ENCODE peak calls at places on chromosomes 6 and 20, in ten cellular contexts. One of them, this sample, is unnamed.
A peak's percentile ranks its signal among the peaks of the same experiment; 100 is the strongest.

GRCh38 chr20:46013826-46014516 is 5.3 kb downstream of the MMP9 start:
- DNase-seq in adrenal gland: peak; percentile 64
- DNase-seq in spleen: peak; percentile 94
- DNase-seq in tibial nerve: no peak
- DNase-seq in astrocyte of the spinal cord: peak; percentile 26
- DNase-seq in PC-9: no peak
- DNase-seq in epithelial cell of esophagus: peak; percentile 68
- DNase-seq in heart left ventricle: peak; percentile 42
- DNase-seq in HFF-Myc: no peak
- DNase-seq in fibroblast of mammary gland: peak; percentile 48
- DNase-seq in this sample: peak; percentile 15

GRCh38 chr20:23967616-23967979 is 21.0 kb downstream of the GGTLC1 start:
- DNase-seq in adrenal gland: no peak
- DNase-seq in spleen: no peak
- DNase-seq in tibial nerve: no peak
- DNase-seq in astrocyte of the spinal cord: no peak
- DNase-seq in PC-9: no peak
- DNase-seq in epithelial cell of esophagus: no peak
- DNase-seq in heart left ventricle: no peak
- DNase-seq in HFF-Myc: no peak
- DNase-seq in fibroblast of mammary gland: no peak
- DNase-seq in this sample: no peak

GRCh38 chr6:24520929-24521546 is 26.3 kb downstream of the ALDH5A1 start:
- DNase-seq in adrenal gland: peak; percentile 64
- DNase-seq in spleen: peak; percentile 82
- DNase-seq in tibial nerve: no peak
- DNase-seq in astrocyte of the spinal cord: peak; percentile 28
- DNase-seq in PC-9: no peak
- DNase-seq in epithelial cell of esophagus: peak; percentile 51
- DNase-seq in heart left ventricle: peak; percentile 24
- DNase-seq in HFF-Myc: no peak
- DNase-seq in fibroblast of mammary gland: peak; percentile 31
- DNase-seq in this sample: peak; percentile 33

GRCh38 chr6:68634503-68635411 is at the start of gene ADGRB3:
- DNase-seq in adrenal gland: peak; percentile 58
- DNase-seq in spleen: peak; percentile 82
- DNase-seq in tibial nerve: peak; percentile 67
- DNase-seq in astrocyte of the spinal cord: peak; percentile 79
- DNase-seq in PC-9: no peak
- DNase-seq in epithelial cell of esophagus: peak; percentile 57
- DNase-seq in heart left ventricle: peak; percentile 83
- DNase-seq in HFF-Myc: no peak
- DNase-seq in fibroblast of mammary gland: peak; percentile 46
- DNase-seq in this sample: peak; percentile 39

GRCh38 chr20:1825492-1825891 is 69.7 kb upstream of the SIRPA start:
- DNase-seq in adrenal gland: no peak
- DNase-seq in spleen: no peak
- DNase-seq in tibial nerve: no peak
- DNase-seq in astrocyte of the spinal cord: peak; percentile 51
- DNase-seq in PC-9: peak; percentile 53
- DNase-seq in epithelial cell of esophagus: peak; percentile 75
- DNase-seq in heart left ventricle: no peak
- DNase-seq in HFF-Myc: no peak
- DNase-seq in fibroblast of mammary gland: no peak
- DNase-seq in this sample: peak; percentile 75

GRCh38 chr6:156876302-156876701 is 99.1 kb downstream of the ARID1B start:
- DNase-seq in adrenal gland: peak; percentile 27
- DNase-seq in spleen: no peak
- DNase-seq in tibial nerve: no peak
- DNase-seq in astrocyte of the spinal cord: no peak
- DNase-seq in PC-9: no peak
- DNase-seq in epithelial cell of esophagus: no peak
- DNase-seq in heart left ventricle: peak; percentile 41
- DNase-seq in HFF-Myc: no peak
- DNase-seq in fibroblast of mammary gland: peak; percentile 14
- DNase-seq in this sample: no peak

GRCh38 chr20:22584922-22585785 is 782 bp upstream of the FOXA2 start:
- DNase-seq in adrenal gland: no peak
- DNase-seq in spleen: no peak
- DNase-seq in tibial nerve: no peak
- DNase-seq in astrocyte of the spinal cord: no peak
- DNase-seq in PC-9: no peak
- DNase-seq in epithelial cell of esophagus: peak; percentile 57
- DNase-seq in heart left ventricle: no peak
- DNase-seq in HFF-Myc: no peak
- DNase-seq in fibroblast of mammary gland: no peak
- DNase-seq in this sample: no peak

GRCh38 chr20:5848711-5849505 is 98.7 kb downstream of the SHLD1 start:
- DNase-seq in adrenal gland: peak; percentile 74
- DNase-seq in spleen: no peak
- DNase-seq in tibial nerve: no peak
- DNase-seq in astrocyte of the spinal cord: peak; percentile 70
- DNase-seq in PC-9: no peak
- DNase-seq in epithelial cell of esophagus: peak; percentile 29
- DNase-seq in heart left ventricle: no peak
- DNase-seq in HFF-Myc: peak; percentile 21
- DNase-seq in fibroblast of mammary gland: peak; percentile 89
- DNase-seq in this sample: peak; percentile 25

GRCh38 chr6:146914563-146915483 is 289.4 kb upstream of the STXBP5 start:
- DNase-seq in adrenal gland: peak; percentile 88
- DNase-seq in spleen: no peak
- DNase-seq in tibial nerve: no peak
- DNase-seq in astrocyte of the spinal cord: peak; percentile 98
- DNase-seq in PC-9: peak; percentile 89
- DNase-seq in epithelial cell of esophagus: peak; percentile 84
- DNase-seq in heart left ventricle: no peak
- DNase-seq in HFF-Myc: peak; percentile 96
- DNase-seq in fibroblast of mammary gland: peak; percentile 97
- DNase-seq in this sample: peak; percentile 96

GRCh38 chr20:32539817-32540675 is 45.1 kb downstream of the NOL4L start:
- DNase-seq in adrenal gland: no peak
- DNase-seq in spleen: peak; percentile 87
- DNase-seq in tibial nerve: no peak
- DNase-seq in astrocyte of the spinal cord: no peak
- DNase-seq in PC-9: peak; percentile 81
- DNase-seq in epithelial cell of esophagus: peak; percentile 38
- DNase-seq in heart left ventricle: no peak
- DNase-seq in HFF-Myc: no peak
- DNase-seq in fibroblast of mammary gland: no peak
- DNase-seq in this sample: no peak

GRCh38 chr20:8132015-8132631 is at the start of gene PLCB1:
- DNase-seq in adrenal gland: peak; percentile 88
- DNase-seq in spleen: peak; percentile 95
- DNase-seq in tibial nerve: peak; percentile 61
- DNase-seq in astrocyte of the spinal cord: peak; percentile 83
- DNase-seq in PC-9: no peak
- DNase-seq in epithelial cell of esophagus: peak; percentile 69
- DNase-seq in heart left ventricle: peak; percentile 88
- DNase-seq in HFF-Myc: peak; percentile 52
- DNase-seq in fibroblast of mammary gland: peak; percentile 74
- DNase-seq in this sample: peak; percentile 76
- TF ChIP-seq CTCF in adrenal gland: peak; percentile 98
- TF ChIP-seq CTCF in spleen: peak; percentile 70
- TF ChIP-seq CTCF in tibial nerve: peak; percentile 84
- TF ChIP-seq CTCF in astrocyte of the spinal cord: peak; percentile 95
- TF ChIP-seq CTCF in PC-9: no peak
- TF ChIP-seq CTCF in epithelial cell of esophagus: peak; percentile 77
- TF ChIP-seq CTCF in heart left ventricle: peak; percentile 73
- TF ChIP-seq CTCF in HFF-Myc: peak; percentile 85
- TF ChIP-seq CTCF in fibroblast of mammary gland: peak; percentile 72
- TF ChIP-seq CTCF in this sample: peak; percentile 83

GRCh38 chr6:28825732-28826293 is 98.0 kb downstream of the TRIM27 start:
- DNase-seq in adrenal gland: no peak
- DNase-seq in spleen: no peak
- DNase-seq in tibial nerve: no peak
- DNase-seq in astrocyte of the spinal cord: no peak
- DNase-seq in PC-9: no peak
- DNase-seq in epithelial cell of esophagus: no peak
- DNase-seq in heart left ventricle: no peak
- DNase-seq in HFF-Myc: no peak
- DNase-seq in fibroblast of mammary gland: no peak
- DNase-seq in this sample: no peak

DNA sequence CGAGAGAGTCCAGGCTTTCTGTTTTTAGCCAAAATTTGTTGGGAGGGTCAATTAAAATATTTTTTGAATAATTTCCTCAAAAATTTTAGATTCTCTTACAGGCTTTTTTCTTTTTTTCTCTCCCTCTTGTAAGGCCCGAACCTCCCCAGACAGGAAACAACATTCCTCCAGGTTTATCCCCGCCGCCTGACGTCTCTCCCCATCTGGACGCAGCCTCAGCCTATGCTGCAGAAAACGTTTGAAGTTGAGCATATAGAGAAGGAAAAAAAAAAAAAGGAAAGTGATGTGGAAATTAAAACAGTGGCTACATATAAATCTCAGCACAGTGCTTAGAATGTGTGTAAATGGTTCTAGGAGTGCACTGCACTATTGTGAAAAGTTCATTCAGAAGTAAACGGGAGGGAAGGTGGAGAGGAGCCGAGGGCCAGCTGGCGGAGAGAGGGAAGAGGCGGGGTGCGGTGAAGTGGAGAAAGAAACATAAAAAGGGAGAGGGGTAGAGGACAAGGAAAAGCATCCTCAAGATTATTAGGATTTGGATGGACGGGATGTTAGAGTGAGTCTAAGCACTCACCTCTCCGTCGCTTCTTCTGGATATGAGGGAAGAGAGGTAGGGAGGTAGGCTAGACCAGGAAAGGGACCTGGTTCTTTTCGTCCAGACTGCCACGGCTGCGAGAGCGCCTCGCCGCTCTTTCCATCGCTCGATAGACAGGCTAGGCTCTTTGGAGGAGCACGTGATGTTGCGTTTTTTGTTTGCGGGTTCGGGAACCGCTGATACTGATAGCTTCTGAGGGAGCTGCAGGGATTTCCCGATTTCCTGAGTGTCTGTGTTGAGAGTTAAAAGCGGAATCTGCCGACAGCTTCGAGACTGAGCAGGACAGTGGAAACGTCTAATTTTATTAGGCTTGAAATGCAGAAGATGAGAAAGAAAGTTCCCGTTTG is 98.7 kb downstream of the TRIM27 start:
- DNase-seq in adrenal gland: no peak
- DNase-seq in spleen: no peak
- DNase-seq in tibial nerve: no peak
- DNase-seq in astrocyte of the spinal cord: no peak
- DNase-seq in PC-9: no peak
- DNase-seq in epithelial cell of esophagus: no peak
- DNase-seq in heart left ventricle: no peak
- DNase-seq in HFF-Myc: no peak
- DNase-seq in fibroblast of mammary gland: no peak
- DNase-seq in this sample: no peak
- H3K4me3 ChIP-seq in adrenal gland: no peak overlapping the region
- H3K4me3 ChIP-seq in spleen: no peak overlapping the region
- H3K4me3 ChIP-seq in tibial nerve: no peak overlapping the region
- H3K4me3 ChIP-seq in astrocyte of the spinal cord: peak overlapping the region; percentile 9
- H3K4me3 ChIP-seq in PC-9: no peak overlapping the region
- H3K4me3 ChIP-seq in epithelial cell of esophagus: peak overlapping the region; percentile 6
- H3K4me3 ChIP-seq in heart left ventricle: no peak overlapping the region
- H3K4me3 ChIP-seq in HFF-Myc: peak overlapping the region; percentile 2
- H3K4me3 ChIP-seq in fibroblast of mammary gland: peak overlapping the region; percentile 23
- H3K4me3 ChIP-seq in this sample: no peak overlapping the region

GRCh38 chr20:37356387-37356786 is 10.4 kb downstream of the SRC start:
- DNase-seq in adrenal gland: peak; percentile 89
- DNase-seq in spleen: peak; percentile 83
- DNase-seq in tibial nerve: peak; percentile 40
- DNase-seq in astrocyte of the spinal cord: no peak
- DNase-seq in PC-9: no peak
- DNase-seq in epithelial cell of esophagus: peak; percentile 66
- DNase-seq in heart left ventricle: peak; percentile 63
- DNase-seq in HFF-Myc: no peak
- DNase-seq in fibroblast of mammary gland: no peak
- DNase-seq in this sample: peak; percentile 85
- TF ChIP-seq CTCF in adrenal gland: peak; percentile 27
- TF ChIP-seq CTCF in spleen: no peak
- TF ChIP-seq CTCF in tibial nerve: no peak
- TF ChIP-seq CTCF in astrocyte of the spinal cord: no peak
- TF ChIP-seq CTCF in PC-9: no peak
- TF ChIP-seq CTCF in epithelial cell of esophagus: no peak
- TF ChIP-seq CTCF in heart left ventricle: no peak
- TF ChIP-seq CTCF in HFF-Myc: no peak
- TF ChIP-seq CTCF in fibroblast of mammary gland: no peak
- TF ChIP-seq CTCF in this sample: peak; percentile 6

GRCh38 chr6:56247654-56248122 is 308 bp upstream of the COL21A1 start:
- DNase-seq in adrenal gland: no peak
- DNase-seq in spleen: no peak
- DNase-seq in tibial nerve: no peak
- DNase-seq in astrocyte of the spinal cord: no peak
- DNase-seq in PC-9: no peak
- DNase-seq in epithelial cell of esophagus: no peak
- DNase-seq in heart left ventricle: no peak
- DNase-seq in HFF-Myc: no peak
- DNase-seq in fibroblast of mammary gland: no peak
- DNase-seq in this sample: no peak

GRCh38 chr6:56244528-56245253 is 2.7 kb downstream of the COL21A1 start:
- DNase-seq in adrenal gland: no peak
- DNase-seq in spleen: no peak
- DNase-seq in tibial nerve: no peak
- DNase-seq in astrocyte of the spinal cord: no peak
- DNase-seq in PC-9: no peak
- DNase-seq in epithelial cell of esophagus: peak; percentile 85
- DNase-seq in heart left ventricle: no peak
- DNase-seq in HFF-Myc: no peak
- DNase-seq in fibroblast of mammary gland: no peak
- DNase-seq in this sample: no peak

GRCh38 chr6:56246544-56246940 is 838 bp downstream of the COL21A1 start:
- DNase-seq in adrenal gland: no peak
- DNase-seq in spleen: no peak
- DNase-seq in tibial nerve: no peak
- DNase-seq in astrocyte of the spinal cord: no peak
- DNase-seq in PC-9: no peak
- DNase-seq in epithelial cell of esophagus: peak; percentile 27
- DNase-seq in heart left ventricle: no peak
- DNase-seq in HFF-Myc: no peak
- DNase-seq in fibroblast of mammary gland: no peak
- DNase-seq in this sample: no peak

GRCh38 chr6:56245903-56246351 is 1.5 kb downstream of the COL21A1 start:
- DNase-seq in adrenal gland: no peak
- DNase-seq in spleen: no peak
- DNase-seq in tibial nerve: no peak
- DNase-seq in astrocyte of the spinal cord: peak; percentile 70
- DNase-seq in PC-9: no peak
- DNase-seq in epithelial cell of esophagus: no peak
- DNase-seq in heart left ventricle: no peak
- DNase-seq in HFF-Myc: peak; percentile 64
- DNase-seq in fibroblast of mammary gland: peak; percentile 96
- DNase-seq in this sample: peak; percentile 65

DNA sequence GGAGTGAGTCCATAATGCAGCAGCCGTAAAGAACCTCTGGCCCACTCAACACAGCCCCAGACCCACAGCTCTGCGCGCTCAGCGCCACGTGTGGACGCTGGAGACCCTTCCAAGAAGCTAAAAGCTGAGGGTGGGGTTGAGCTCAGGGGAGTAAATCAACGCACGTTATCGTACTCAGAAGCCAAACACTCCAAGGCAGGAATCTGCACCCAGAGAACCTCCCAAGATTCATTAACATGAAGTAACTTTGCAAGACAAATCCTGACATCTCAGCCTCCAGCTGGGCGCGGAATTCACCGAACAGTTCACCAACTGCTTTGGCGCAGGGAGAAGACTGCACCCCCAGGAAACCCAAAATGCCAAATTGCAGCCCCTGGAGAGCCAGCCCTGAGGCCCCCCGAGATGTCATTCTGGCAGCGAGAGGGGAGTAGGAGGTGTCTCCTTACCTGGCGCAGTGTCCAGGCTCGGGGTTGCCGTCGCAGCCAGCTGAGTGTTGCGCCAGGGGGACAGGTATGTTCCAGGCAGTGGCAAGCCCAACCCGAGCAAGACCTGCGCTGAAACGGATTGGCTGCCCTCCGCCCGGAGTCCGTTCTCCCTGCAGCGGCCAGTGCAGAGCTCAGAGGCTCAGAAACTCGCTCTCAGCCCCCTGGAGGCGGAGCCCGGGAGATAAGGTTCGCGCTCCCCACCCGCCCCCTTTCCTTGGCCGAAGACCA is at the start of gene COL21A1:
- DNase-seq in adrenal gland: no peak
- DNase-seq in spleen: peak; percentile 71
- DNase-seq in tibial nerve: peak; percentile 19
- DNase-seq in astrocyte of the spinal cord: peak; percentile 39
- DNase-seq in PC-9: no peak
- DNase-seq in epithelial cell of esophagus: peak; percentile 41
- DNase-seq in heart left ventricle: peak; percentile 52
- DNase-seq in HFF-Myc: no peak
- DNase-seq in fibroblast of mammary gland: peak; percentile 41
- DNase-seq in this sample: no peak
- H3K4me3 ChIP-seq in adrenal gland: no peak within 1 kb of the TSS
- H3K4me3 ChIP-seq in spleen: no peak within 1 kb of the TSS
- H3K4me3 ChIP-seq in tibial nerve: peak within 1 kb of the TSS; percentile 48
- H3K4me3 ChIP-seq in astrocyte of the spinal cord: peak within 1 kb of the TSS; percentile 59
- H3K4me3 ChIP-seq in PC-9: peak within 1 kb of the TSS; percentile 31
- H3K4me3 ChIP-seq in epithelial cell of esophagus: peak within 1 kb of the TSS; percentile 35
- H3K4me3 ChIP-seq in heart left ventricle: peak within 1 kb of the TSS; percentile 49
- H3K4me3 ChIP-seq in HFF-Myc: peak within 1 kb of the TSS; percentile 60
- H3K4me3 ChIP-seq in fibroblast of mammary gland: peak within 1 kb of the TSS; percentile 67
- H3K4me3 ChIP-seq in this sample: peak within 1 kb of the TSS; percentile 49